ENCODE peak calls at places on chromosome 18, in six cellular contexts. One of them, this sample, is unnamed. For H3K4me1, the result is how much of the 10 kb centered on the place peaks cover.

GRCh38 chr18:22551536-22552151 is 133.9 kb upstream of the CTAGE1 start:
- ATAC-seq in right cardiac atrium: peak
- ATAC-seq in left lung: peak
- ATAC-seq in lower lobe of right lung: no peak
- ATAC-seq in CD4-positive, CD25-positive, alpha-beta regulatory T cell: no peak
- ATAC-seq in lung: peak
- ATAC-seq in this sample: no peak

GRCh38 chr18:4358618-4359017 is 96.5 kb downstream of the DLGAP1 start:
- ATAC-seq in right cardiac atrium: no peak
- ATAC-seq in left lung: no peak
- ATAC-seq in lower lobe of right lung: no peak
- ATAC-seq in CD4-positive, CD25-positive, alpha-beta regulatory T cell: no peak
- ATAC-seq in lung: no peak
- ATAC-seq in this sample: no peak

GRCh38 chr18:26757263-26758019 is 108.1 kb downstream of the AQP4 start:
- ATAC-seq in right cardiac atrium: no peak
- ATAC-seq in left lung: peak
- ATAC-seq in lower lobe of right lung: peak
- ATAC-seq in CD4-positive, CD25-positive, alpha-beta regulatory T cell: no peak
- ATAC-seq in lung: peak
- ATAC-seq in this sample: no peak

GRCh38 chr18:23929362-23929940 is 85.1 kb upstream of the TTC39C start:
- ATAC-seq in right cardiac atrium: no peak
- ATAC-seq in left lung: no peak
- ATAC-seq in lower lobe of right lung: no peak
- ATAC-seq in CD4-positive, CD25-positive, alpha-beta regulatory T cell: peak
- ATAC-seq in lung: no peak
- ATAC-seq in this sample: no peak

GRCh38 chr18:47215554-47216138 is 35.8 kb downstream of the SKOR2 start:
- ATAC-seq in right cardiac atrium: peak
- ATAC-seq in left lung: peak
- ATAC-seq in lower lobe of right lung: no peak
- ATAC-seq in CD4-positive, CD25-positive, alpha-beta regulatory T cell: peak
- ATAC-seq in lung: peak
- ATAC-seq in this sample: no peak

GRCh38 chr18:13376841-13377351 is 158.3 kb downstream of the LDLRAD4 start:
- ATAC-seq in right cardiac atrium: no peak
- ATAC-seq in left lung: no peak
- ATAC-seq in lower lobe of right lung: no peak
- ATAC-seq in CD4-positive, CD25-positive, alpha-beta regulatory T cell: peak
- ATAC-seq in lung: no peak
- ATAC-seq in this sample: no peak

GRCh38 chr18:62187543-62188378 is 706 bp downstream of the RELCH start:
- ATAC-seq in right cardiac atrium: peak
- ATAC-seq in left lung: peak
- ATAC-seq in lower lobe of right lung: peak
- ATAC-seq in CD4-positive, CD25-positive, alpha-beta regulatory T cell: no peak
- ATAC-seq in lung: peak
- ATAC-seq in this sample: no peak

GRCh38 chr18:22503803-22504202 is 86.1 kb upstream of the CTAGE1 start:
- ATAC-seq in right cardiac atrium: peak
- ATAC-seq in left lung: peak
- ATAC-seq in lower lobe of right lung: peak
- ATAC-seq in CD4-positive, CD25-positive, alpha-beta regulatory T cell: no peak
- ATAC-seq in lung: peak
- ATAC-seq in this sample: peak

GRCh38 chr18:51275712-51276473 is 78.4 kb upstream of the MEX3C start:
- ATAC-seq in right cardiac atrium: peak
- ATAC-seq in left lung: no peak
- ATAC-seq in lower lobe of right lung: no peak
- ATAC-seq in CD4-positive, CD25-positive, alpha-beta regulatory T cell: no peak
- ATAC-seq in lung: no peak
- ATAC-seq in this sample: no peak

GRCh38 chr18:11981633-11982366 is 493 bp downstream of the IMPA2 start:
- ATAC-seq in right cardiac atrium: peak
- ATAC-seq in left lung: peak
- ATAC-seq in lower lobe of right lung: peak
- ATAC-seq in CD4-positive, CD25-positive, alpha-beta regulatory T cell: peak
- ATAC-seq in lung: peak
- ATAC-seq in this sample: peak

GRCh38 chr18:22409445-22409844 is 8.3 kb downstream of the CTAGE1 start:
- ATAC-seq in right cardiac atrium: no peak
- ATAC-seq in left lung: no peak
- ATAC-seq in lower lobe of right lung: no peak
- ATAC-seq in CD4-positive, CD25-positive, alpha-beta regulatory T cell: no peak
- ATAC-seq in lung: no peak
- ATAC-seq in this sample: no peak

GRCh38 chr18:3998698-3999333 is 456.3 kb downstream of the DLGAP1 start:
- ATAC-seq in right cardiac atrium: no peak
- ATAC-seq in left lung: peak
- ATAC-seq in lower lobe of right lung: peak
- ATAC-seq in CD4-positive, CD25-positive, alpha-beta regulatory T cell: no peak
- ATAC-seq in lung: no peak
- ATAC-seq in this sample: no peak

GRCh38 chr18:77105021-77105420 is 27.6 kb downstream of the MBP start:
- ATAC-seq in right cardiac atrium: no peak
- ATAC-seq in left lung: no peak
- ATAC-seq in lower lobe of right lung: no peak
- ATAC-seq in CD4-positive, CD25-positive, alpha-beta regulatory T cell: no peak
- ATAC-seq in lung: no peak
- ATAC-seq in this sample: no peak

GRCh38 chr18:72342933-72343332 is 201.2 kb downstream of the CBLN2 start:
- ATAC-seq in right cardiac atrium: no peak
- ATAC-seq in left lung: no peak
- ATAC-seq in lower lobe of right lung: no peak
- ATAC-seq in CD4-positive, CD25-positive, alpha-beta regulatory T cell: no peak
- ATAC-seq in lung: no peak
- ATAC-seq in this sample: no peak

GRCh38 chr18:43525149-43525548 is 247.9 kb upstream of the SYT4 start:
- ATAC-seq in right cardiac atrium: no peak
- ATAC-seq in left lung: no peak
- ATAC-seq in lower lobe of right lung: no peak
- ATAC-seq in CD4-positive, CD25-positive, alpha-beta regulatory T cell: no peak
- ATAC-seq in lung: no peak
- ATAC-seq in this sample: no peak

GRCh38 chr18:7459851-7460774 is 107.0 kb upstream of the PTPRM start:
- ATAC-seq in right cardiac atrium: peak
- ATAC-seq in left lung: peak
- ATAC-seq in lower lobe of right lung: no peak
- ATAC-seq in CD4-positive, CD25-positive, alpha-beta regulatory T cell: no peak
- ATAC-seq in lung: no peak
- ATAC-seq in this sample: peak

GRCh38 chr18:5057348-5058012 is 139.6 kb downstream of the AKAIN1 start:
- ATAC-seq in right cardiac atrium: peak
- ATAC-seq in left lung: peak
- ATAC-seq in lower lobe of right lung: peak
- ATAC-seq in CD4-positive, CD25-positive, alpha-beta regulatory T cell: peak
- ATAC-seq in lung: peak
- ATAC-seq in this sample: no peak

GRCh38 chr18:21980744-21981143 is 188.6 kb upstream of the GATA6 start:
- ATAC-seq in right cardiac atrium: peak
- ATAC-seq in left lung: peak
- ATAC-seq in lower lobe of right lung: peak
- ATAC-seq in CD4-positive, CD25-positive, alpha-beta regulatory T cell: no peak
- ATAC-seq in lung: no peak
- ATAC-seq in this sample: no peak

GRCh38 chr18:26536032-26536431 is 12.3 kb downstream of the KCTD1 start:
- ATAC-seq in right cardiac atrium: no peak
- ATAC-seq in left lung: peak
- ATAC-seq in lower lobe of right lung: no peak
- ATAC-seq in CD4-positive, CD25-positive, alpha-beta regulatory T cell: no peak
- ATAC-seq in lung: no peak
- ATAC-seq in this sample: no peak

GRCh38 chr18:69944434-69944833 is 3.2 kb downstream of the CD226 start:
- ATAC-seq in right cardiac atrium: no peak
- ATAC-seq in left lung: no peak
- ATAC-seq in lower lobe of right lung: no peak
- ATAC-seq in CD4-positive, CD25-positive, alpha-beta regulatory T cell: no peak
- ATAC-seq in lung: no peak
- ATAC-seq in this sample: no peak

GRCh38 chr18:2083691-2084090 is 487.6 kb downstream of the METTL4 start:
- ATAC-seq in right cardiac atrium: no peak
- ATAC-seq in left lung: peak
- ATAC-seq in lower lobe of right lung: no peak
- ATAC-seq in CD4-positive, CD25-positive, alpha-beta regulatory T cell: no peak
- ATAC-seq in lung: no peak
- ATAC-seq in this sample: no peak

GRCh38 chr18:53441761-53442414 is 782.6 kb downstream of the MBD2 start:
- ATAC-seq in right cardiac atrium: no peak
- ATAC-seq in left lung: no peak
- ATAC-seq in lower lobe of right lung: no peak
- ATAC-seq in CD4-positive, CD25-positive, alpha-beta regulatory T cell: no peak
- ATAC-seq in lung: no peak
- ATAC-seq in this sample: no peak

GRCh38 chr18:2898131-2898640 is 51.4 kb downstream of the EMILIN2 start:
- ATAC-seq in right cardiac atrium: no peak
- ATAC-seq in left lung: peak
- ATAC-seq in lower lobe of right lung: peak
- ATAC-seq in CD4-positive, CD25-positive, alpha-beta regulatory T cell: no peak
- ATAC-seq in lung: no peak
- ATAC-seq in this sample: peak

GRCh38 chr18:4016391-4017049 is 438.6 kb downstream of the DLGAP1 start:
- ATAC-seq in right cardiac atrium: no peak
- ATAC-seq in left lung: no peak
- ATAC-seq in lower lobe of right lung: no peak
- ATAC-seq in CD4-positive, CD25-positive, alpha-beta regulatory T cell: no peak
- ATAC-seq in lung: no peak
- ATAC-seq in this sample: no peak

GRCh38 chr18:68342039-68342659 is 372.8 kb downstream of the TMX3 start:
- ATAC-seq in right cardiac atrium: no peak
- ATAC-seq in left lung: no peak
- ATAC-seq in lower lobe of right lung: no peak
- ATAC-seq in CD4-positive, CD25-positive, alpha-beta regulatory T cell: no peak
- ATAC-seq in lung: no peak
- ATAC-seq in this sample: no peak

GRCh38 chr18:25225152-25225551 is 126.8 kb downstream of the ZNF521 start:
- ATAC-seq in right cardiac atrium: no peak
- ATAC-seq in left lung: peak
- ATAC-seq in lower lobe of right lung: no peak
- ATAC-seq in CD4-positive, CD25-positive, alpha-beta regulatory T cell: no peak
- ATAC-seq in lung: no peak
- ATAC-seq in this sample: no peak

GRCh38 chr18:72847134-72847533 is 20.7 kb downstream of the NETO1 start:
- ATAC-seq in right cardiac atrium: no peak
- ATAC-seq in left lung: no peak
- ATAC-seq in lower lobe of right lung: no peak
- ATAC-seq in CD4-positive, CD25-positive, alpha-beta regulatory T cell: no peak
- ATAC-seq in lung: no peak
- ATAC-seq in this sample: no peak

GRCh38 chr18:63199743-63200241 is 119.8 kb downstream of the BCL2 start:
- ATAC-seq in right cardiac atrium: peak
- ATAC-seq in left lung: peak
- ATAC-seq in lower lobe of right lung: peak
- ATAC-seq in CD4-positive, CD25-positive, alpha-beta regulatory T cell: peak
- ATAC-seq in lung: peak
- ATAC-seq in this sample: no peak

GRCh38 chr18:63205791-63206252 is 113.7 kb downstream of the BCL2 start:
- ATAC-seq in right cardiac atrium: no peak
- ATAC-seq in left lung: no peak
- ATAC-seq in lower lobe of right lung: no peak
- ATAC-seq in CD4-positive, CD25-positive, alpha-beta regulatory T cell: peak
- ATAC-seq in lung: no peak
- ATAC-seq in this sample: no peak

GRCh38 chr18:63202814-63203213 is 116.8 kb downstream of the BCL2 start:
- ATAC-seq in right cardiac atrium: no peak
- ATAC-seq in left lung: no peak
- ATAC-seq in lower lobe of right lung: no peak
- ATAC-seq in CD4-positive, CD25-positive, alpha-beta regulatory T cell: no peak
- ATAC-seq in lung: no peak
- ATAC-seq in this sample: no peak

GRCh38 chr18:63206433-63207153 is 113.0 kb downstream of the BCL2 start:
- ATAC-seq in right cardiac atrium: no peak
- ATAC-seq in left lung: no peak
- ATAC-seq in lower lobe of right lung: peak
- ATAC-seq in CD4-positive, CD25-positive, alpha-beta regulatory T cell: no peak
- ATAC-seq in lung: no peak
- ATAC-seq in this sample: no peak

GRCh38 chr18:63203497-63203896 is 116.1 kb downstream of the BCL2 start:
- ATAC-seq in right cardiac atrium: no peak
- ATAC-seq in left lung: no peak
- ATAC-seq in lower lobe of right lung: no peak
- ATAC-seq in CD4-positive, CD25-positive, alpha-beta regulatory T cell: no peak
- ATAC-seq in lung: no peak
- ATAC-seq in this sample: no peak
- H3K4me1 ChIP-seq in right cardiac atrium: under half
- H3K4me1 ChIP-seq in left lung: under half
- H3K4me1 ChIP-seq in lower lobe of right lung: under half
- H3K4me1 ChIP-seq in CD4-positive, CD25-positive, alpha-beta regulatory T cell: half or more
- H3K4me1 ChIP-seq in lung: under half
- H3K4me1 ChIP-seq in this sample: under half

GRCh38 chr18:80022613-80023012 is 11.6 kb upstream of the RBFA start:
- ATAC-seq in right cardiac atrium: no peak
- ATAC-seq in left lung: peak
- ATAC-seq in lower lobe of right lung: no peak
- ATAC-seq in CD4-positive, CD25-positive, alpha-beta regulatory T cell: no peak
- ATAC-seq in lung: no peak
- ATAC-seq in this sample: no peak
- H3K4me1 ChIP-seq in right cardiac atrium: under half
- H3K4me1 ChIP-seq in left lung: under half
- H3K4me1 ChIP-seq in lower lobe of right lung: under half
- H3K4me1 ChIP-seq in CD4-positive, CD25-positive, alpha-beta regulatory T cell: under half
- H3K4me1 ChIP-seq in lung: under half
- H3K4me1 ChIP-seq in this sample: under half

GRCh38 chr18:36107477-36107876 is 21.7 kb downstream of the SLC39A6 start:
- ATAC-seq in right cardiac atrium: no peak
- ATAC-seq in left lung: no peak
- ATAC-seq in lower lobe of right lung: no peak
- ATAC-seq in CD4-positive, CD25-positive, alpha-beta regulatory T cell: no peak
- ATAC-seq in lung: no peak
- ATAC-seq in this sample: no peak
- H3K4me1 ChIP-seq in right cardiac atrium: under half
- H3K4me1 ChIP-seq in left lung: under half
- H3K4me1 ChIP-seq in lower lobe of right lung: under half
- H3K4me1 ChIP-seq in CD4-positive, CD25-positive, alpha-beta regulatory T cell: under half
- H3K4me1 ChIP-seq in lung: under half
- H3K4me1 ChIP-seq in this sample: under half

DNA sequence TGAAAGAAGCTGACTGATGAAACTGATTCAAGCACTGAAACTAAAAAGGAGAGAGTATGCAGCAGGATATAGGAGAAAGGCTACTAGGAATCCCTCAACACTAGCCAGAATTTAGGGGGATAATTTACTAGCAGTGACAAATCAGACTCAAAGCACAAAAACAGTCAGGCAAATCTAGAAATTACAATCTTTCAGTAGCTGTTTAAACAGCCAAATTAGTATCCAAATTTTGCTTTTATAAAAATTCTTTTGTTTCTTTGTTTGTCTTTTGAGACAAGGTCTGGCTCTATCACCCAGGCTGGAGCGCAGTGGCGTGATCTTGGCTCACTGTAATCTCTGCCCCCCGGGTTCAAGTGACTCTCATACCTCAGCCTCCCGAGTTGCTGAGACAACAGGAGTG is 52.0 kb upstream of the DTNA start:
- ATAC-seq in right cardiac atrium: no peak
- ATAC-seq in left lung: no peak
- ATAC-seq in lower lobe of right lung: no peak
- ATAC-seq in CD4-positive, CD25-positive, alpha-beta regulatory T cell: no peak
- ATAC-seq in lung: no peak
- ATAC-seq in this sample: no peak
- H3K4me1 ChIP-seq in right cardiac atrium: under half
- H3K4me1 ChIP-seq in left lung: under half
- H3K4me1 ChIP-seq in lower lobe of right lung: under half
- H3K4me1 ChIP-seq in CD4-positive, CD25-positive, alpha-beta regulatory T cell: under half
- H3K4me1 ChIP-seq in lung: under half
- H3K4me1 ChIP-seq in this sample: half or more